ENCODE peak calls at places on chromosomes 11 and 22, in seven cellular contexts. One of them, this sample, is unnamed.

GRCh38 chr11:69508974-69509373 is 27.5 kb downstream of the LINC01488 start:
- DNase-seq in tibial artery: no peak
- DNase-seq in Peyer's patch: no peak
- DNase-seq in fibroblast of lung: no peak
- DNase-seq in heart right ventricle: no peak
- DNase-seq in hepatocyte: no peak
- DNase-seq in neural progenitor cell: no peak
- DNase-seq in this sample: peak; percentile 11

GRCh38 chr11:100831929-100832480 is 144.9 kb downstream of the ARHGAP42 start:
- DNase-seq in neural progenitor cell: no peak
- DNase-seq in tibial artery: peak; percentile 49
- DNase-seq in Peyer's patch: no peak
- DNase-seq in hepatocyte: no peak
- DNase-seq in fibroblast of lung: peak; percentile 30
- DNase-seq in heart right ventricle: no peak
- DNase-seq in this sample: no peak

GRCh38 chr11:62401781-62402180 is 17.1 kb upstream of the SCGB1A1 start:
- DNase-seq in heart right ventricle: no peak
- DNase-seq in hepatocyte: no peak
- DNase-seq in neural progenitor cell: no peak
- DNase-seq in Peyer's patch: no peak
- DNase-seq in tibial artery: no peak
- DNase-seq in fibroblast of lung: no peak
- DNase-seq in this sample: no peak

GRCh38 chr22:35539910-35540599 is 576 bp upstream of the RASD2 start:
- DNase-seq in tibial artery: peak; percentile 23
- DNase-seq in neural progenitor cell: peak; percentile 78
- DNase-seq in heart right ventricle: peak; percentile 55
- DNase-seq in hepatocyte: peak; percentile 79
- DNase-seq in Peyer's patch: peak; percentile 61
- DNase-seq in fibroblast of lung: no peak
- DNase-seq in this sample: peak; percentile 65

GRCh38 chr22:18975434-18976196 is 39.5 kb upstream of the PRODH start:
- DNase-seq in hepatocyte: no peak
- DNase-seq in neural progenitor cell: no peak
- DNase-seq in fibroblast of lung: no peak
- DNase-seq in tibial artery: no peak
- DNase-seq in Peyer's patch: no peak
- DNase-seq in heart right ventricle: no peak
- DNase-seq in this sample: no peak

GRCh38 chr11:30387891-30388861 is 65.3 kb downstream of the ARL14EP start:
- DNase-seq in fibroblast of lung: no peak
- DNase-seq in heart right ventricle: no peak
- DNase-seq in tibial artery: no peak
- DNase-seq in hepatocyte: no peak
- DNase-seq in neural progenitor cell: no peak
- DNase-seq in Peyer's patch: no peak
- DNase-seq in this sample: no peak

GRCh38 chr11:131235328-131236298 is 134.8 kb upstream of the NTM start:
- DNase-seq in hepatocyte: no peak
- DNase-seq in heart right ventricle: no peak
- DNase-seq in neural progenitor cell: no peak
- DNase-seq in Peyer's patch: no peak
- DNase-seq in tibial artery: no peak
- DNase-seq in fibroblast of lung: no peak
- DNase-seq in this sample: no peak

GRCh38 chr11:19168090-19168489 is 33.7 kb downstream of the CSRP3 start:
- DNase-seq in fibroblast of lung: no peak
- DNase-seq in heart right ventricle: peak; percentile 52
- DNase-seq in tibial artery: no peak
- DNase-seq in hepatocyte: no peak
- DNase-seq in neural progenitor cell: no peak
- DNase-seq in Peyer's patch: no peak
- DNase-seq in this sample: no peak

GRCh38 chr11:77449060-77449521 is 24.8 kb downstream of the PAK1 start:
- DNase-seq in fibroblast of lung: no peak
- DNase-seq in hepatocyte: no peak
- DNase-seq in neural progenitor cell: no peak
- DNase-seq in Peyer's patch: no peak
- DNase-seq in heart right ventricle: no peak
- DNase-seq in tibial artery: no peak
- DNase-seq in this sample: no peak

GRCh38 chr11:64356498-64357411 is 2.2 kb upstream of the RPS6KA4 start:
- DNase-seq in Peyer's patch: no peak
- DNase-seq in heart right ventricle: no peak
- DNase-seq in hepatocyte: peak; percentile 80
- DNase-seq in neural progenitor cell: peak; percentile 86
- DNase-seq in fibroblast of lung: peak; percentile 28
- DNase-seq in tibial artery: no peak
- DNase-seq in this sample: peak; percentile 65

GRCh38 chr22:50435701-50436115 is 39.1 kb downstream of the SBF1 start:
- DNase-seq in heart right ventricle: no peak
- DNase-seq in tibial artery: no peak
- DNase-seq in fibroblast of lung: no peak
- DNase-seq in Peyer's patch: no peak
- DNase-seq in hepatocyte: no peak
- DNase-seq in neural progenitor cell: no peak
- DNase-seq in this sample: no peak

GRCh38 chr22:33869946-33870345 is 50.3 kb downstream of the LARGE1 start:
- DNase-seq in tibial artery: no peak
- DNase-seq in neural progenitor cell: no peak
- DNase-seq in Peyer's patch: no peak
- DNase-seq in fibroblast of lung: peak; percentile 65
- DNase-seq in hepatocyte: no peak
- DNase-seq in heart right ventricle: no peak
- DNase-seq in this sample: no peak

GRCh38 chr11:57476223-57476882 is 16.0 kb downstream of the RTN4RL2 start:
- DNase-seq in heart right ventricle: no peak
- DNase-seq in fibroblast of lung: no peak
- DNase-seq in hepatocyte: peak; percentile 60
- DNase-seq in tibial artery: no peak
- DNase-seq in Peyer's patch: no peak
- DNase-seq in neural progenitor cell: peak; percentile 59
- DNase-seq in this sample: peak; percentile 72

GRCh38 chr11:75513250-75513649 is 12.5 kb downstream of the GDPD5 start:
- DNase-seq in fibroblast of lung: peak; percentile 56
- DNase-seq in heart right ventricle: no peak
- DNase-seq in Peyer's patch: no peak
- DNase-seq in hepatocyte: no peak
- DNase-seq in neural progenitor cell: no peak
- DNase-seq in tibial artery: no peak
- DNase-seq in this sample: no peak

GRCh38 chr11:1879941-1880720 is 11.6 kb downstream of the PRR33 start:
- DNase-seq in fibroblast of lung: peak; percentile 28
- DNase-seq in heart right ventricle: peak; percentile 82
- DNase-seq in Peyer's patch: no peak
- DNase-seq in hepatocyte: peak; percentile 30
- DNase-seq in tibial artery: peak; percentile 79
- DNase-seq in neural progenitor cell: no peak
- DNase-seq in this sample: peak; percentile 35

DNA sequence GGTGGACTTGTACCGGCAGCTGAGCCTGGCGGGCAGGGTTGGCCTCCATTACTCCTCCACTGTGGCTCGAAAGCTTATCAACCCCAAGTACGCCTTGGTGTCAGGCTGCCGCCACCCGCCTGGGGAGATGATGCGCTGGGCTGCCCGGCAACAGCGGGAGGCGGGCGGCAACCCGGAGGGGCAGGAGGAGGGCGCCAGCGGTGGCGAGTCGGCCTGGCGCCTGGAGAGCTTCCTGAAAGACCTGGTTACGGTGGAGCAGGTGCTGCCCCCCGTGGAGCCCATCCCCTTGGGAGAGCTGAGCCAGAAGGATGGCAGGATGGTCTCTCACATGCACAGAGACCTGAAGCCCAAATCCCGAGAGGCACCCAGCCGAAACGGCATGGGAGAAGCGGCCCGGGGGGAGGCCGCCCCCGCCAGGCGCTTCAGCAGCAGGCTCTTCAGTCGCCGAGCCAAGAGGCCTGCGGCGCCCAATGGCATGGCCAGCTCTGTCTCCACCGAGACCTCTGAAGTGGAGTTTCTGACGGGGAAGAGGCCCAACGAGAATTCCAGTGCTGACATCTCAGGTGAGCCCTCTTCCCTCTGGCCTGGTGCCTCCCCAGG is 26.7 kb downstream of the FAM83F start:
- DNase-seq in tibial artery: no peak
- DNase-seq in Peyer's patch: no peak
- DNase-seq in neural progenitor cell: no peak
- DNase-seq in hepatocyte: no peak
- DNase-seq in fibroblast of lung: no peak
- DNase-seq in heart right ventricle: no peak
- DNase-seq in this sample: no peak
- H3K4me1 ChIP-seq in tibial artery: no peaks in the 10 kb centered on the region
- H3K4me1 ChIP-seq in Peyer's patch: no peaks in the 10 kb centered on the region
- H3K4me1 ChIP-seq in neural progenitor cell: peaks cover 4% of the 10 kb centered on the region
- H3K4me1 ChIP-seq in hepatocyte: peaks cover 8% of the 10 kb centered on the region
- H3K4me1 ChIP-seq in fibroblast of lung: no peaks in the 10 kb centered on the region
- H3K4me1 ChIP-seq in heart right ventricle: no peaks in the 10 kb centered on the region
- H3K4me1 ChIP-seq in this sample: peaks cover 19% of the 10 kb centered on the region

DNA sequence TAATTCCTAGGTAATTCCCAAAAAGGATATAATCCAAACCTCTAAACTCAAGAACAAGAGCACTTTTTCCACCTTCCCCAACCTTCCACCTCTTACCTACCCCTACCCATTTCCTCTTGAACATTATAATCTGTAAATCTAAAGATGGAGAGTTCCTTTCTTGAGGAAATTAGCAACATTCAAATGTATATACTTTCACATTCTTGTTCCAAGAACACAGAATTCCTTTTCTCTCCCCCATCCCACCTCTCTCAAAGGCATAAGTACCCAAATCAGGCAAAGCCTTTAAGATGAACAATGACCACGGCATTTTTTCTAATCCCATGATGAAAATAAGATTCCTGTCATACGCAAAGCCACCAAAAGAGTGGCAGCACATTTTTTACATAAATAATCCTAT is 18.3 kb downstream of the RRAS2 start:
- DNase-seq in tibial artery: no peak
- DNase-seq in heart right ventricle: no peak
- DNase-seq in neural progenitor cell: peak; percentile 48
- DNase-seq in Peyer's patch: no peak
- DNase-seq in hepatocyte: no peak
- DNase-seq in fibroblast of lung: no peak
- DNase-seq in this sample: no peak
- H3K4me3 ChIP-seq in tibial artery: no peak overlapping the region
- H3K4me3 ChIP-seq in heart right ventricle: no peak overlapping the region
- H3K4me3 ChIP-seq in neural progenitor cell: no peak overlapping the region
- H3K4me3 ChIP-seq in Peyer's patch: no peak overlapping the region
- H3K4me3 ChIP-seq in hepatocyte: no peak overlapping the region
- H3K4me3 ChIP-seq in fibroblast of lung: no peak overlapping the region
- H3K4me3 ChIP-seq in this sample: no peak overlapping the region

GRCh38 chr22:43891360-43892182 is at the start of gene PNPLA5:
- DNase-seq in fibroblast of lung: no peak
- DNase-seq in neural progenitor cell: peak; percentile 66
- DNase-seq in Peyer's patch: no peak
- DNase-seq in tibial artery: no peak
- DNase-seq in hepatocyte: peak; percentile 35
- DNase-seq in heart right ventricle: no peak
- DNase-seq in this sample: no peak

GRCh38 chr22:43890901-43891331 is 897 bp downstream of the PNPLA5 start:
- DNase-seq in hepatocyte: no peak
- DNase-seq in heart right ventricle: no peak
- DNase-seq in tibial artery: no peak
- DNase-seq in neural progenitor cell: no peak
- DNase-seq in Peyer's patch: no peak
- DNase-seq in fibroblast of lung: no peak
- DNase-seq in this sample: no peak

GRCh38 chr22:43887391-43887790 is 4.4 kb downstream of the PNPLA5 start:
- DNase-seq in Peyer's patch: no peak
- DNase-seq in hepatocyte: no peak
- DNase-seq in neural progenitor cell: no peak
- DNase-seq in heart right ventricle: no peak
- DNase-seq in tibial artery: no peak
- DNase-seq in fibroblast of lung: no peak
- DNase-seq in this sample: no peak

GRCh38 chr22:43888740-43889139 is 3.1 kb downstream of the PNPLA5 start:
- DNase-seq in neural progenitor cell: no peak
- DNase-seq in tibial artery: no peak
- DNase-seq in hepatocyte: no peak
- DNase-seq in heart right ventricle: no peak
- DNase-seq in Peyer's patch: no peak
- DNase-seq in fibroblast of lung: no peak
- DNase-seq in this sample: no peak

DNA sequence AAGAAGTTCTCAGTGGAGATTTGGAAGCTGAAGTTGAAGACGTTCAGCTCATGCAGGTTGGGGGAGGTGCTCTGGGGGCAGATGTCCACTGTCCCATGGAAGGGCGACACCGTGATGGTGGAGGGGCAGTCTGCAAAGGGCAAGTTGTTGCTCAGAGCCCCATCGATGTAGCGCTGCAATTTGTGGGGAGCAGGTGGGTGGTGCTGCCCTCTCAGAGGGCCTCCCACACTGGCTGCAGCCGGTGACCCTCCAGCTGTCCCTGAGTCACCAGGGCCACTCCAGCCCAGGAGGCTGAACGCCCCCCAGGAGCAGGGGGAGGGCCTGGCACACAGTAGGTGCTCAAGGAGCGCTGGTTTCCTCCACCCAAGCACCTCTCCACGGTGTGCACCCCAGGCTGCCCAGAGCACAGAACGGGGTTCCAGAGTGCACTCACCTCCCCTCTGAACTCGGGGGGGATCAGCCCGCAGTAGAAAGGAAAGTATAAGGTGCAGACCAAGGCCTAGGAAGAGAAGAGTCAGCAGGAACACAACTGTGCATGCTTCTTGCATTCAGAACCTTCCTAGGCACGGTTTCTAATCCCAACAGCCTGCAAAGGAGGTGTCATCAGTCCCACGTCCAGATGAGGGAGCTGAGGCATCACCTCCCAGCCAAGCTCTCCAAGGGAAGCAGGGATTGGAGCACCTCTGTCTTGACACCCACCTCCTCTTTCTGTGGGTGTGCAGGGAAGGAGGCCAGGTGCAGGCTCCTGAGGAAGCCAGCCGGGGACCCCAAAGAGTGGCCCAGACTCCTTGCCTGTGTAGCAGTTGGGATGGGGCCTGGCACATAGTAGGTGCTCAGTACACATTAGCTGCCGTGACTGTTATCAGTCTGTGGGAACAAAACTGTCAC is 2.2 kb downstream of the PNPLA5 start:
- DNase-seq in tibial artery: no peak
- DNase-seq in fibroblast of lung: peak; percentile 40
- DNase-seq in neural progenitor cell: peak; percentile 40
- DNase-seq in Peyer's patch: no peak
- DNase-seq in hepatocyte: no peak
- DNase-seq in heart right ventricle: no peak
- DNase-seq in this sample: no peak
- TF ChIP-seq CTCF in tibial artery: no peak
- TF ChIP-seq CTCF in fibroblast of lung: peak; percentile 32
- TF ChIP-seq CTCF in neural progenitor cell: peak; percentile 29
- TF ChIP-seq CTCF in Peyer's patch: no peak
- TF ChIP-seq CTCF in hepatocyte: no peak
- TF ChIP-seq CTCF in heart right ventricle: no peak
- TF ChIP-seq CTCF in this sample: no peak

DNA sequence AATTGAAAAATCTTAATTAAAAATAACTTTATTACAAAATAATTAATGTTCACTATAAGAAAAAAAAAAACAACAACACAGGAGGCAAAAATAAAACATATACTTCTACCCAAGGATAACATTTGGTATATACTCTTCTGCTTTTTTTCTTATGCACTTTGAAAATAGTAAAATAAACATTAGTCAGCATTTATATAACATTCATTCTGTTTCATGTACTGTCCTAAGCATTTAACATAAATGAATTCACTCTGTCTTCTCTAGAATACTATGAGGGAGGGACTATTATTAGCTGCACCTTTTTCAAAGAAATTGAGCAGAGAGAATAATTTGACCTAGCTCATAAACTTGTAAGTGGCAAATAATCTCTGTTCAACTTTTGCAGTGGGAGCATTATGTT is 48.3 kb upstream of the CCDC34 start:
- DNase-seq in hepatocyte: no peak
- DNase-seq in fibroblast of lung: no peak
- DNase-seq in neural progenitor cell: no peak
- DNase-seq in Peyer's patch: no peak
- DNase-seq in heart right ventricle: no peak
- DNase-seq in tibial artery: no peak
- DNase-seq in this sample: no peak
- H3K4me1 ChIP-seq in hepatocyte: no peaks in the 10 kb centered on the region
- H3K4me1 ChIP-seq in fibroblast of lung: peaks cover 3% of the 10 kb centered on the region
- H3K4me1 ChIP-seq in neural progenitor cell: peaks cover 41% of the 10 kb centered on the region
- H3K4me1 ChIP-seq in Peyer's patch: no peaks in the 10 kb centered on the region
- H3K4me1 ChIP-seq in heart right ventricle: peaks cover 10% of the 10 kb centered on the region
- H3K4me1 ChIP-seq in tibial artery: no peaks in the 10 kb centered on the region
- H3K4me1 ChIP-seq in this sample: no peaks in the 10 kb centered on the region